ENCODE peak calls at places on chromosomes 5 and 9, in six cellular contexts. O is cardiac muscle cell; Z is naive thymus-derived CD4-positive, alpha-beta T cell; X is fibroblast of lung; N is prostate gland; R is GM23248. T is an unnamed sample. For H3K27me3, the result is how much of the 10 kb centered on the place peaks cover.

GRCh38 chr9:28439688-28440087 is 866.4 kb upstream of the C9orf72 start:
- DNase-seq in X (no peak), N (no peak), R (no peak), O (no peak), Z (no peak), T (no peak)

GRCh38 chr5:39902626-39903025 is 477.8 kb upstream of the DAB2 start:
- DNase-seq in R (no peak), O (no peak), Z (no peak), N (no peak), X (no peak), T (no peak)

GRCh38 chr5:168766038-168766700 is 187.0 kb upstream of the PANK3 start:
- DNase-seq in O (no peak), N (no peak), R (peak), Z (no peak), X (no peak), T (no peak)

GRCh38 chr9:129832957-129833356 is 2.1 kb downstream of the C9orf78 start:
- DNase-seq in N (no peak), X (no peak), Z (no peak), R (peak), O (no peak), T (no peak)

GRCh38 chr5:26582350-26583040 is 455.9 kb downstream of the CDH9 start:
- DNase-seq in O (no peak), R (peak), Z (no peak), X (no peak), N (no peak), T (no peak)

GRCh38 chr5:111685969-111686368 is 71.0 kb downstream of the NREP start:
- DNase-seq in Z (no peak), X (no peak), R (no peak), O (no peak), N (no peak), T (no peak)

GRCh38 chr9:82991684-82992083 is 71.3 kb downstream of the RASEF start:
- DNase-seq in R (no peak), Z (no peak), N (peak), O (no peak), X (no peak), T (no peak)

GRCh38 chr9:113652355-113653152 is 189.0 kb downstream of the RGS3 start:
- DNase-seq in N (no peak), X (no peak), R (no peak), O (no peak), Z (no peak), T (no peak)

GRCh38 chr9:92151691-92152393 is 36.6 kb upstream of the SPTLC1 start:
- DNase-seq in Z (no peak), O (peak), N (peak), R (peak), X (peak), T (no peak)

GRCh38 chr5:180135128-180135955 is 63.8 kb upstream of the RNF130 start:
- DNase-seq in Z (no peak), O (peak), X (peak), N (no peak), R (peak), T (no peak)

GRCh38 chr5:93250431-93250830 is 330.6 kb downstream of the NR2F1-AS1 start:
- DNase-seq in R (no peak), N (no peak), O (peak), Z (no peak), X (peak), T (no peak)

GRCh38 chr5:6236858-6237481 is 141.4 kb downstream of the MED10 start:
- DNase-seq in O (no peak), R (no peak), X (no peak), Z (no peak), N (no peak), T (no peak)

GRCh38 chr9:78295731-78296130 is 1.2 kb upstream of the PSAT1 start:
- DNase-seq in Z (no peak), R (peak), O (peak), N (no peak), X (no peak), T (no peak)

GRCh38 chr9:93114169-93114983 is 18.4 kb downstream of the CARD19 start:
- DNase-seq in Z (no peak), R (no peak), N (no peak), X (no peak), O (no peak), T (no peak)

GRCh38 chr9:134066923-134067851 is 639 bp downstream of the BRD3 start:
- DNase-seq in R (peak), Z (peak), X (peak), O (peak), N (no peak), T (no peak)

GRCh38 chr9:111754800-111755199 is 39.9 kb downstream of the SHOC1 start:
- DNase-seq in O (no peak), Z (no peak), R (no peak), N (no peak), X (no peak), T (no peak)

GRCh38 chr5:1511037-1511436 is 12.7 kb downstream of the LPCAT1 start:
- DNase-seq in O (no peak), N (no peak), Z (no peak), X (no peak), R (no peak), T (no peak)

GRCh38 chr9:131402073-131402472 is 8.2 kb downstream of the PRRC2B start:
- DNase-seq in Z (no peak), O (no peak), X (peak), R (peak), N (no peak), T (no peak)

GRCh38 chr9:113152699-113153098 is 1.9 kb downstream of the SLC31A2 start:
- DNase-seq in O (no peak), X (peak), R (peak), N (peak), Z (no peak), T (no peak)

GRCh38 chr5:1769017-1769640 is 30.5 kb downstream of the MRPL36 start:
- DNase-seq in X (no peak), R (no peak), N (no peak), Z (no peak), O (no peak), T (no peak)

GRCh38 chr5:137254695-137255094 is 244.4 kb downstream of the SPOCK1 start:
- DNase-seq in O (peak), Z (no peak), X (peak), N (peak), R (no peak), T (no peak)

GRCh38 chr9:97632406-97632991 is 669 bp downstream of the TSTD2 start:
- DNase-seq in X (peak), R (peak), N (peak), Z (no peak), O (peak), T (peak)

GRCh38 chr5:159883522-159883950 is 32.7 kb upstream of the ADRA1B start:
- DNase-seq in O (peak), X (peak), Z (no peak), N (no peak), R (peak), T (no peak)

GRCh38 chr5:139904566-139905400 is 109.2 kb downstream of the PSD2 start:
- DNase-seq in O (no peak), X (no peak), R (no peak), Z (no peak), N (no peak), T (peak)

GRCh38 chr9:85994191-85994590 is 53.2 kb downstream of the NAA35 start:
- DNase-seq in Z (no peak), N (no peak), X (no peak), R (no peak), O (no peak), T (no peak)

GRCh38 chr5:124410539-124410938 is 335.9 kb downstream of the ZNF608 start:
- DNase-seq in R (no peak), O (no peak), N (no peak), Z (no peak), X (no peak), T (no peak)

GRCh38 chr5:171308453-171309275 is at the start of gene TLX3:
- DNase-seq in Z (no peak), X (no peak), N (no peak), R (no peak), O (peak), T (peak)

GRCh38 chr9:114318416-114318815 is 4.5 kb upstream of the ORM1 start:
- DNase-seq in N (no peak), X (no peak), R (no peak), O (no peak), Z (no peak), T (no peak)

GRCh38 chr5:1174122-1174936 is 27.1 kb upstream of the SLC6A19 start:
- DNase-seq in Z (peak), O (peak), X (peak), R (peak), N (peak), T (peak)

GRCh38 chr5:177431317-177432142 is 5.1 kb downstream of the GRK6 start:
- DNase-seq in X (no peak), N (no peak), O (no peak), R (no peak), Z (peak), T (no peak)

GRCh38 chr9:6566409-6567139 is 79.0 kb downstream of the GLDC start:
- DNase-seq in Z (no peak), N (no peak), R (peak), X (peak), O (peak), T (no peak)

GRCh38 chr5:10635257-10635860 is 71.5 kb downstream of the ANKRD33B start:
- DNase-seq in N (no peak), O (peak), R (peak), Z (no peak), X (peak), T (no peak)

GRCh38 chr5:76813982-76814562 is 4.8 kb upstream of the F2RL1 start:
- DNase-seq in N (no peak), Z (no peak), R (peak), X (peak), O (no peak), T (no peak)

GRCh38 chr5:158133369-158133768 is 274.4 kb upstream of the CLINT1 start:
- DNase-seq in O (no peak), Z (no peak), X (no peak), N (no peak), R (peak), T (no peak)

GRCh38 chr5:101473483-101473882 is 570.4 kb upstream of the ST8SIA4 start:
- DNase-seq in Z (no peak), R (peak), O (no peak), X (peak), N (no peak), T (no peak)

GRCh38 chr5:141941307-141941706 is 16.7 kb downstream of the PCDH12 start:
- DNase-seq in N (no peak), O (peak), Z (no peak), R (peak), X (peak), T (no peak)

DNA sequence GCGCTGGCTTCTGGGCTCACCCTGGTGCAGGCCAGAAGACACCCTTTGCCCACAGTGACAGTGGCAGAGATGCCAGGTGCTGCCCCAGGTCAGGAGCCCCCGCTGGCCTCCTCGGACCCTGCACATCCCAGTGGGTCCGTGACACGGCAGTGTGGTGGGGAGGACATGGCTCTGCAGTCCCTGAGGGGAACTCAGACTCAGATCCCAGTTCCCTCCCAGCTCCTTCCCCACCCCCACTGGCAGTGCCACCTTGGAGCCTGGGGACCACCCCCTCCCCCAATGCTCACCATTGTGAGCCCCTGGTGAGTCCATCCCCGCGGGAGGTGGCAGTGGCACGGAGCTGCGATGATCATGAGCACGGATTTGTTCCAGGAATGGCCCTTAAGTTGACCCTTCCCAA is 562 bp upstream of the CCDC187 start:
- DNase-seq in N (no peak), Z (no peak), X (no peak), R (no peak), O (no peak), T (no peak)
- H3K27me3 ChIP-seq in N (under half), Z (under half), X (under half), R (under half), O (under half), T (under half)

GRCh38 chr9:96020822-96021615 is 145.5 kb downstream of the ERCC6L2 start:
- DNase-seq in O (peak), Z (peak), N (no peak), X (no peak), R (peak), T (no peak)
- H3K4me3 ChIP-seq in O (peak), Z (peak), N (peak), X (peak), R (peak), T (peak)

GRCh38 chr5:154191467-154192261 is 1.1 kb downstream of the GALNT10 start:
- DNase-seq in X (peak), N (no peak), R (peak), O (peak), Z (peak), T (no peak)
- H3K27me3 ChIP-seq in X (under half), N (under half), R (under half), O (under half), Z (under half), T (under half)

DNA sequence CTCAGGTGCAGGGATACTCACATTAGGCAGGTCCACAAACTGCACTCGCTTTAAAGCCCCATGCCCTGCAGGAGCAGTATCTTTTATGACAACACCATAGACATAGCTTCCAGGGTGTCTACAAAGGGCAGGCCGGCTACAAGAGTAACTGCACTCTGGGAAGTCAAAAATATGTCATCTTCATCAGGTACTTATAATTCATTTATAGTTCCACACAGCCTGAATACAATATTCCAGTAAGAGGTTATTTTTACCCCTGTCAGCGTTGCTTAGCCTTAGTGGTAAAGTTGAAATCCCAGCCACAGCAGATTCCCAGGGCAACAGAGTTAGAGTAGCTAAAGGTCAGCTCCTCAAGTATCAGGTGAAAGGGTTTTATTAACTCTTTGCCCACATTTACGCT is 82.3 kb upstream of the ITGA2 start:
- DNase-seq in O (no peak), X (no peak), R (no peak), Z (no peak), N (no peak), T (no peak)
- H3K4me3 ChIP-seq in O (no peak), X (no peak), R (no peak), Z (no peak), N (no peak), T (no peak)

DNA sequence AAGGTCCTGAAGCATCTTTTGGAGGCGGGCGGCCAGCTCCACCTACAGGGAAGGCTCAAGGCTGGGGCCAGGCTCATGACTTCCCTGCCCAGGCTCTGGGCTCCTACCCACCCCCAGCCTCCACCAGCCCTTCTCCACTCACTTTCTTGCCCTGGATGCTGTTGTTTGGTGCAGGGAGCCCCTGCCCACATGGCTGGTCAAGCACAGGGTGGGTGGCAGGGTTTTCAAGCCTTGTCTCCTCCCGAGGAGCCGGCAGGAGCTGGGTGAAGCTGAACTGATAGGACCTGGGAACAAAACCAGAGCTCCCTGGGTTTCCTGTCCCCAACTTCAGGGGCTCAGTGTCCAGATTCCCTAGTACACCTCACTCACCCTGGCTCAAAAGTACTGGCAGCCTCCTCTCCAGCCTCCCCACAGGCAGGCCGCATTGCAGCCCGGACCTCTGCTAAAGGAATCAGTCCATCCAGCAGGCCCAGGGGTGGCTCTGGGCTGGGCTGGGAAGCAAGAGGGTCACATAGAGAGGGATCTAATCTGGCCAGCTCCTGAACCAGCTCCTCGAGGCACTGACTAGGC is 6.9 kb downstream of the SHROOM1 start:
- DNase-seq in R (no peak), N (no peak), O (no peak), Z (no peak), X (no peak), T (no peak)
- H3K27me3 ChIP-seq in R (under half), N (under half), O (under half), Z (under half), X (under half), T (under half)

DNA sequence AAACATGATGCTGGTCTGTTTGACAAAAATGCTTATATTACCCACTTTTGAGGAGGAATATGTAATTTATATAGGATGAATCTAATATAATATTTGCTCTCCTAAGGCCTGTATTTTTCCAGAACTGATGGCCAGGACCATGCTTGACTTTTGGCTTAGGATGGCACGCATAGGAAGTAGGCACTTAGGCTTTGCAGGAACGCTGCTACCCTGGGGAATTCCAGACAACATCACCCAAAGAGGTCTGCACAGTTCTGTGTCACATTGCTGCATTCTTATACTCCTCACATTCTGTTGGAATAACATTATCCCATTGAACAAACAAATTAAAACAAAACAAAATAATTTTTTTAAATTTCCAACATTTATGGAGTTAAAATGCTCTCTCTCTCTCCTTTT is 891.9 kb downstream of the TLE1 start:
- DNase-seq in N (no peak), Z (no peak), R (no peak), O (no peak), X (no peak), T (no peak)
- H3K4me3 ChIP-seq in N (no peak), Z (no peak), R (no peak), O (no peak), X (no peak), T (no peak)

T was measured in NT2/D1.